ENCODE peak calls at places on chromosomes 11 and 22, in ten cellular contexts. O is activated CD4-positive, alpha-beta memory T cell treated with anti-CD3 and anti-CD28 coated beads for 36 hours; N is naive thymus-derived CD4-positive, alpha-beta T cell; H is keratinocyte; U is stimulated activated CD8-positive, alpha-beta memory T cell treated with anti-CD3 and anti-CD28 coated beads, Interleukin-15, amount 100 ng/mL, for 24 hours; R is fibroblast of pulmonary artery; C is HT1080; K is T-cell; V is anterior cingulate cortex; S is brain pericyte. F is an unnamed sample.

GRCh38 chr11:36234825-36235224 is 54.4 kb downstream of the COMMD9 start:
- DNase-seq in O (no peak), N (no peak), H (no peak), U (no peak), R (no peak), C (no peak), K (no peak), V (no peak), S (no peak), F (no peak)

GRCh38 chr11:35308157-35308556 is 111.2 kb downstream of the SLC1A2 start:
- DNase-seq in O (no peak), N (no peak), H (no peak), U (no peak), R (no peak), C (no peak), K (no peak), V (no peak), S (no peak), F (no peak)

GRCh38 chr11:9138612-9139579 is 47.5 kb upstream of the SCUBE2 start:
- DNase-seq in O (peak; percentile 64), N (no peak), H (peak; percentile 81), U (no peak), R (peak; percentile 90), C (peak; percentile 94), K (no peak), V (no peak), S (peak; percentile 88), F (no peak)

GRCh38 chr11:92495107-92495793 is 270.6 kb downstream of the FAT3 start:
- DNase-seq in O (no peak), N (no peak), H (no peak), U (no peak), R (no peak), C (no peak), K (no peak), V (no peak), S (no peak), F (no peak)

GRCh38 chr11:6612816-6613136 is 760 bp upstream of the TAF10 start:
- DNase-seq in O (no peak), N (no peak), H (peak; percentile 19), U (no peak), R (no peak), C (no peak), K (no peak), V (no peak), S (no peak), F (no peak)

GRCh38 chr22:47354668-47355387 is 592.4 kb downstream of the TBC1D22A start:
- DNase-seq in O (no peak), N (no peak), H (no peak), U (no peak), R (no peak), C (no peak), K (no peak), V (no peak), S (no peak), F (no peak)

GRCh38 chr22:50436841-50437341 is 37.9 kb downstream of the SBF1 start:
- DNase-seq in O (no peak), N (no peak), H (no peak), U (no peak), R (no peak), C (no peak), K (no peak), V (no peak), S (no peak), F (no peak)

GRCh38 chr11:62025429-62026105 is 58.1 kb upstream of the FTH1 start:
- DNase-seq in O (peak; percentile 84), N (peak; percentile 95), H (peak; percentile 73), U (peak; percentile 6), R (peak; percentile 100), C (peak; percentile 94), K (peak; percentile 93), V (peak; percentile 27), S (peak; percentile 21), F (peak; percentile 12)

GRCh38 chr22:28774378-28774777 is 1.9 kb downstream of the CCDC117 start:
- DNase-seq in O (no peak), N (no peak), H (no peak), U (no peak), R (no peak), C (no peak), K (no peak), V (no peak), S (no peak), F (no peak)

GRCh38 chr11:129637983-129638776 is 177.5 kb upstream of the TMEM45B start:
- DNase-seq in O (no peak), N (no peak), H (no peak), U (no peak), R (no peak), C (peak; percentile 53), K (no peak), V (no peak), S (no peak), F (no peak)

GRCh38 chr11:67318239-67318555 is 14.9 kb downstream of the SSH3 start:
- DNase-seq in O (no peak), N (no peak), H (no peak), U (no peak), R (no peak), C (no peak), K (no peak), V (no peak), S (no peak), F (no peak)

GRCh38 chr11:79092791-79093313 is 348.0 kb downstream of the TENM4 start:
- DNase-seq in O (no peak), N (no peak), H (peak; percentile 100), U (no peak), R (peak; percentile 99), C (peak; percentile 99), K (no peak), V (no peak), S (peak; percentile 21), F (no peak)

GRCh38 chr22:50641696-50642607 is 14.0 kb upstream of the ARSA start:
- DNase-seq in O (no peak), N (no peak), H (no peak), U (no peak), R (peak; percentile 48), C (no peak), K (no peak), V (peak; percentile 36), S (peak; percentile 69), F (no peak)

GRCh38 chr11:89182773-89183172 is 5.1 kb downstream of the TYR start:
- DNase-seq in O (no peak), N (no peak), H (no peak), U (no peak), R (no peak), C (no peak), K (no peak), V (no peak), S (no peak), F (no peak)

GRCh38 chr22:47630741-47631534 is 868.5 kb downstream of the TBC1D22A start:
- DNase-seq in O (no peak), N (no peak), H (no peak), U (no peak), R (no peak), C (no peak), K (no peak), V (no peak), S (no peak), F (no peak)

GRCh38 chr11:73001615-73002014 is 140.5 kb downstream of the FCHSD2 start:
- DNase-seq in O (no peak), N (no peak), H (no peak), U (no peak), R (peak; percentile 53), C (no peak), K (no peak), V (no peak), S (no peak), F (no peak)

GRCh38 chr11:68610452-68611116 is 73.8 kb upstream of the GAL start:
- DNase-seq in O (no peak), N (no peak), H (no peak), U (no peak), R (peak; percentile 35), C (no peak), K (no peak), V (no peak), S (no peak), F (no peak)

GRCh38 chr11:67648796-67649613 is 1.5 kb downstream of the ACY3 start:
- DNase-seq in O (no peak), N (no peak), H (no peak), U (no peak), R (no peak), C (no peak), K (no peak), V (no peak), S (no peak), F (no peak)

GRCh38 chr11:18013790-18014507 is 1.1 kb upstream of the SERGEF start:
- DNase-seq in O (peak; percentile 15), N (peak; percentile 2), H (no peak), U (no peak), R (no peak), C (peak; percentile 11), K (no peak), V (no peak), S (no peak), F (no peak)

GRCh38 chr11:131859811-131860210 is 489.4 kb downstream of the NTM start:
- DNase-seq in O (no peak), N (no peak), H (no peak), U (no peak), R (peak; percentile 79), C (peak; percentile 69), K (no peak), V (no peak), S (no peak), F (no peak)

GRCh38 chr11:104146421-104146820 is 17.5 kb downstream of the PDGFD start:
- DNase-seq in O (no peak), N (no peak), H (no peak), U (no peak), R (no peak), C (no peak), K (no peak), V (no peak), S (no peak), F (no peak)

GRCh38 chr11:61090982-61091372 is 11.3 kb upstream of the CD5 start:
- DNase-seq in O (peak; percentile 35), N (no peak), H (no peak), U (no peak), R (no peak), C (no peak), K (no peak), V (no peak), S (no peak), F (no peak)

F was measured in activated CD8-positive, alpha-beta memory T cell treated with anti-CD3 and anti-CD28 coated beads for 48 hours.